ENCODE peak calls at places on chromosomes 16 and 17, in eight cellular contexts. M is fibroblast of the aortic adventitia; T is transverse colon; F is BJ; O is CD8-positive, alpha-beta memory T cell; R is CD8-positive, alpha-beta T cell; I is HFF-Myc; J is left ventricle myocardium inferior. E is an unnamed sample.

GRCh38 chr16:61042736-61043135 is 993.5 kb downstream of the CDH8 start:
- DNase-seq in I (no peak), O (no peak), M (no peak), F (no peak), T (no peak), R (no peak), J (no peak), E (peak; percentile 0)

GRCh38 chr17:64498308-64499203 is 1.7 kb upstream of the POLG2 start:
- DNase-seq in O (no peak), M (no peak), F (no peak), R (no peak), T (no peak), I (no peak), J (no peak), E (no peak)

GRCh38 chr17:17412331-17412730 is 64.5 kb upstream of the MED9 start:
- DNase-seq in M (peak; percentile 75), J (no peak), T (no peak), O (no peak), R (no peak), I (no peak), F (peak; percentile 46), E (no peak)

GRCh38 chr16:11078812-11079459 is 134.6 kb downstream of the CLEC16A start:
- DNase-seq in F (peak; percentile 83), I (peak; percentile 78), J (no peak), M (peak; percentile 99), O (no peak), R (no peak), T (peak; percentile 56), E (no peak)

GRCh38 chr16:89201467-89202377 is 1.4 kb upstream of the SLC22A31 start:
- DNase-seq in M (peak; percentile 52), J (peak; percentile 51), F (no peak), I (peak; percentile 5), T (peak; percentile 91), O (peak; percentile 62), R (peak; percentile 84), E (no peak)

GRCh38 chr17:2058521-2059124 is 3.7 kb downstream of the HIC1 start:
- DNase-seq in J (peak; percentile 85), I (no peak), T (peak; percentile 89), R (peak; percentile 75), M (peak; percentile 86), F (no peak), O (peak; percentile 78), E (no peak)

GRCh38 chr17:33234930-33235685 is 58.0 kb downstream of the ASIC2 start:
- DNase-seq in F (peak; percentile 68), T (peak; percentile 36), M (peak; percentile 91), J (peak; percentile 54), R (no peak), I (peak; percentile 63), O (no peak), E (no peak)

GRCh38 chr17:46782250-46782953 is 36.1 kb downstream of the WNT3 start:
- DNase-seq in J (no peak), T (peak; percentile 31), F (no peak), M (no peak), I (no peak), R (no peak), O (no peak), E (no peak)

GRCh38 chr16:4336701-4337539 is 14.2 kb downstream of the PAM16 start:
- DNase-seq in F (no peak), I (no peak), J (no peak), O (no peak), M (no peak), R (no peak), T (no peak), E (no peak)

DNA sequence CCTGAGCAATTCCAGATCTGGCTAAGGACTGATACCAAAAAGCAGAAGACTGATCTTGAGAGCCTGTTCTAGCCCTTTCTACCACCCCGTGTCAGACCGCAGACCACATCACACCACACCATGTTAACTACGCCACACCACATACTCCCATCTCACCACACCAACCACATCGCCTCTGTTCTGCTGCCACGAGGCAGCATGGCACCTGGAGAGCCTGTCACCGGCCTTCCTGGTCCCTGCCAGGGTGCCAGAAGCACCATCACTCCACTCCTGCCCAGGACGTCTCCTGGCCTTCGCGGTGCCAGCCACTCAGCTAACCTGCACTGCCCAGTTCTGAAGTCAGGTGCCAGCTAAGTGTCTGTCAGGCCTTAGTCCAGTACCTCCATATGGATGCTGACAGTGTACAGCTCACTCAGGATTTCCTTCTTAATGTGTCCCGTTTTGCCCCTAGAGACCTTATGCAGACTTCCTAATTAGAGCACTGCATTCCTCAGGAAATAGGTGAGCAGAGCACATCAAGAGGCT is 37.2 kb upstream of the BCAR1 start:
- DNase-seq in J (no peak), F (no peak), R (peak; percentile 43), O (peak; percentile 75), I (no peak), M (no peak), T (no peak), E (peak; percentile 97)
- H3K4me3 ChIP-seq in J (no peak overlapping the region), F (no peak overlapping the region), R (no peak overlapping the region), O (no peak overlapping the region), I (no peak overlapping the region), M (no peak overlapping the region), T (no peak overlapping the region), E (no peak overlapping the region)

GRCh38 chr16:70734522-70734921 is 48.7 kb upstream of the MTSS2 start:
- DNase-seq in T (no peak), O (no peak), I (no peak), J (no peak), M (no peak), R (no peak), F (no peak), E (no peak)

GRCh38 chr16:70735141-70735979 is 49.5 kb upstream of the MTSS2 start:
- DNase-seq in O (no peak), J (peak; percentile 54), R (no peak), M (peak; percentile 85), I (peak; percentile 50), F (peak; percentile 84), T (no peak), E (no peak)

GRCh38 chr16:70738083-70738977 is 52.5 kb upstream of the MTSS2 start:
- DNase-seq in J (peak; percentile 69), O (no peak), R (peak; percentile 35), F (no peak), I (peak; percentile 73), M (peak; percentile 48), T (peak; percentile 56), E (no peak)

GRCh38 chr16:70737377-70738082 is 51.7 kb upstream of the MTSS2 start:
- DNase-seq in I (peak; percentile 99), M (peak; percentile 91), O (peak; percentile 87), T (peak; percentile 77), F (peak; percentile 97), R (peak; percentile 78), J (peak; percentile 83), E (peak; percentile 88)

GRCh38 chr16:70736454-70737376 is 50.9 kb upstream of the MTSS2 start:
- DNase-seq in T (no peak), J (no peak), R (peak; percentile 43), F (no peak), M (no peak), I (no peak), O (peak; percentile 55), E (no peak)
- H3K4me3 ChIP-seq in T (no peak overlapping the region), J (peak overlapping the region; percentile 32), R (peak overlapping the region; percentile 34), F (no peak overlapping the region), M (no peak overlapping the region), I (no peak overlapping the region), O (no peak overlapping the region), E (no peak overlapping the region)

GRCh38 chr17:36946726-36947091 is 2.0 kb upstream of the AATF start:
- DNase-seq in F (no peak), O (no peak), M (no peak), T (no peak), J (no peak), I (no peak), R (no peak), E (no peak)
- H3K4me3 ChIP-seq in F (no peak overlapping the region), O (no peak overlapping the region), M (no peak overlapping the region), T (no peak overlapping the region), J (no peak overlapping the region), I (no peak overlapping the region), R (no peak overlapping the region), E (no peak overlapping the region)

GRCh38 chr17:81221371-81221841 is 1.4 kb downstream of the CEP131 start:
- DNase-seq in T (no peak), R (no peak), O (no peak), J (no peak), M (no peak), I (no peak), F (no peak), E (no peak)
- H3K4me3 ChIP-seq in T (no peak overlapping the region), R (no peak overlapping the region), O (no peak overlapping the region), J (peak overlapping the region; percentile 89), M (peak overlapping the region; percentile 78), I (peak overlapping the region; percentile 78), F (peak overlapping the region; percentile 81), E (peak overlapping the region; percentile 71)

GRCh38 chr17:74671031-74671771 is 41.5 kb downstream of the CD300LF start:
- DNase-seq in M (peak; percentile 71), T (peak; percentile 62), J (peak; percentile 81), R (peak; percentile 75), O (peak; percentile 76), F (no peak), I (peak; percentile 40), E (peak; percentile 40)
- H3K4me3 ChIP-seq in M (no peak overlapping the region), T (no peak overlapping the region), J (no peak overlapping the region), R (no peak overlapping the region), O (no peak overlapping the region), F (no peak overlapping the region), I (no peak overlapping the region), E (no peak overlapping the region)

GRCh38 chr16:69443809-69444611 is 19.6 kb downstream of the CYB5B start:
- DNase-seq in I (no peak), T (peak; percentile 27), J (peak; percentile 24), F (no peak), M (peak; percentile 61), R (peak; percentile 14), O (no peak), E (no peak)
- H3K4me3 ChIP-seq in I (peak overlapping the region; percentile 28), T (no peak overlapping the region), J (peak overlapping the region; percentile 53), F (peak overlapping the region; percentile 21), M (peak overlapping the region; percentile 44), R (peak overlapping the region; percentile 39), O (peak overlapping the region; percentile 46), E (no peak overlapping the region)

E was measured in Jurkat, Clone E6-1.